ENCODE peak calls at places on chromosome 15, in ten cellular contexts. P is GM12878, S is body of pancreas, K is NB4, C is spleen, V is uterus, N is ovary, E is IMR-90, B is heart left ventricle, R is sigmoid colon. U is an unnamed sample.

GRCh38 chr15:59751552-59752413 is 62.7 kb upstream of the BNIP2 start:
- DNase-seq in P (no peak), S (no peak), K (peak; percentile 17), C (no peak), V (no peak), N (no peak), E (no peak), B (no peak), R (no peak), U (no peak)

GRCh38 chr15:62020576-62021160 is 39.6 kb downstream of the VPS13C start:
- DNase-seq in P (no peak), S (no peak), K (no peak), C (no peak), V (no peak), N (no peak), E (peak; percentile 54), B (no peak), R (no peak), U (no peak)

GRCh38 chr15:61083781-61084134 is 145.3 kb downstream of the RORA start:
- DNase-seq in P (no peak), S (no peak), K (no peak), C (no peak), V (no peak), N (no peak), E (no peak), B (no peak), R (no peak), U (no peak)

GRCh38 chr15:25246641-25247417 is 192.0 kb downstream of the UBE3A start:
- DNase-seq in P (no peak), S (peak; percentile 0), K (no peak), C (peak; percentile 59), V (no peak), N (no peak), E (no peak), B (peak; percentile 18), R (peak; percentile 48), U (no peak)

GRCh38 chr15:43930556-43930955 is 103.8 kb downstream of the WDR76 start:
- DNase-seq in P (no peak), S (no peak), K (no peak), C (peak; percentile 57), V (no peak), N (no peak), E (no peak), B (peak; percentile 50), R (no peak), U (no peak)

GRCh38 chr15:70451861-70452653 is 311.3 kb downstream of the UACA start:
- DNase-seq in P (no peak), S (peak; percentile 18), K (no peak), C (peak; percentile 79), V (no peak), N (no peak), E (no peak), B (no peak), R (no peak), U (peak; percentile 5)

GRCh38 chr15:43168192-43169107 is 16.8 kb upstream of the CCNDBP1 start:
- DNase-seq in P (no peak), S (peak; percentile 14), K (no peak), C (no peak), V (no peak), N (no peak), E (peak; percentile 81), B (peak; percentile 34), R (peak; percentile 64), U (no peak)

GRCh38 chr15:57387644-57388076 is 11.4 kb downstream of the CGNL1 start:
- DNase-seq in P (no peak), S (no peak), K (no peak), C (no peak), V (no peak), N (no peak), E (no peak), B (no peak), R (no peak), U (no peak)

GRCh38 chr15:74584779-74585178 is 30.9 kb upstream of the CLK3 start:
- DNase-seq in P (no peak), S (no peak), K (no peak), C (peak; percentile 23), V (no peak), N (no peak), E (no peak), B (no peak), R (no peak), U (peak; percentile 40)

GRCh38 chr15:74585857-74586256 is 29.8 kb upstream of the CLK3 start:
- DNase-seq in P (no peak), S (no peak), K (no peak), C (peak; percentile 18), V (no peak), N (no peak), E (no peak), B (no peak), R (no peak), U (no peak)

GRCh38 chr15:74584204-74584603 is 31.4 kb upstream of the CLK3 start:
- DNase-seq in P (no peak), S (no peak), K (no peak), C (peak; percentile 31), V (no peak), N (no peak), E (no peak), B (no peak), R (no peak), U (no peak)

GRCh38 chr15:74589826-74590225 is 25.8 kb upstream of the CLK3 start:
- DNase-seq in P (no peak), S (no peak), K (no peak), C (peak; percentile 24), V (no peak), N (no peak), E (no peak), B (no peak), R (no peak), U (no peak)

GRCh38 chr15:74587924-74588323 is 27.7 kb upstream of the CLK3 start:
- DNase-seq in P (no peak), S (no peak), K (no peak), C (peak; percentile 13), V (no peak), N (no peak), E (no peak), B (no peak), R (no peak), U (no peak)
- TF ChIP-seq POLR2A in P (no peak), S (no peak), K (no peak), C (no peak), V (no peak), N (no peak), E (no peak), B (no peak), R (no peak), U (no peak)

DNA sequence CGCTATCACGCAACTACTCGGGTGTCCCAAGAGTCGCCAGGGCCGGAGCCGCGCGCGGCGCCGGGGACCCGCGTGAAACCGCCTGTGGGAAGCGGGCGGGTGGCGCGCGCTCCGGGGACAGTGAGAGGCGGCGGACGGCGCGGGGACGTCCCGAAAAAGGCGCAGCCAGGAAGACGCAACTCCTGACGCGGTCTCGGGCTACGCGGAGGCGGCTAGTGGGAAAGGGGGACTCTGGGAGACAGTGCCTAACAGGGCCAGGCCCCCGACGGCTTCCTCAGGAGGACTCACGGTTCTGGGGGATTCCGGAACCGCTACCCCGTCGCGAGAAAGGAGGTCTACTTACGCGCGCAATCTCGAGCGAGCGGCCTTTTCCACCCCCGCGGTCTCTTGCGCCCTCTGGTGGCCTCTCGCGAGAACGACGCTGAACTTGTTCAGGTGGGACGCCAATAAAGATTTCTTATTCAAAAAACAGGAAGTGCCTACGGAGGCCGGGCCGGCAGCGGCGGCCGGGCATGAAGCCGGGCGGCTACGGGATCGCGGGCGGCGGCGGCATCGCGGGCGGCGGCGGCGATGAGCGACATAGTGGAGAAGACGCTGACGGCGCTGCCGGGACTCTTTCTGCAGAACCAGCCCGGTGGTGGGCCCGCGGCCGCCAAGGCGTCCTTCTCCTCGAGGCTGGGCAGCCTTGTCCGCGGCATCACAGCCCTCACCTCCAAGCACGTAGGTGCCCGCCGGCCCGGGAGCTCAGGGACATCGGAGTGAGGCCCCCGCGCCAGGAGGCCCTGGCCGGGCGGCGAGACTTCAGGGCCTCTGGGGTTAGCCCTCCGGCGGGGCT is at the start of gene AP4E1:
- DNase-seq in P (peak; percentile 79), S (peak; percentile 88), K (peak; percentile 96), C (peak; percentile 98), V (peak; percentile 89), N (peak; percentile 94), E (peak; percentile 91), B (peak; percentile 91), R (peak; percentile 96), U (peak; percentile 96)
- TF ChIP-seq POLR2A in P (peak; percentile 86), S (peak; percentile 62), K (peak; percentile 59), C (no peak), V (peak; percentile 69), N (peak; percentile 62), E (peak; percentile 78), B (peak; percentile 73), R (peak; percentile 17), U (peak; percentile 82)

GRCh38 chr15:78875107-78875914 is 2.6 kb downstream of the MORF4L1 start:
- DNase-seq in P (no peak), S (no peak), K (no peak), C (no peak), V (no peak), N (peak; percentile 34), E (peak; percentile 7), B (no peak), R (no peak), U (peak; percentile 15)

GRCh38 chr15:78873796-78874761 is 1.4 kb downstream of the MORF4L1 start:
- DNase-seq in P (no peak), S (peak; percentile 35), K (peak; percentile 61), C (peak; percentile 81), V (peak; percentile 30), N (peak; percentile 44), E (peak; percentile 22), B (no peak), R (no peak), U (peak; percentile 65)

GRCh38 chr15:78868366-78868765 is 4.3 kb upstream of the MORF4L1 start:
- DNase-seq in P (no peak), S (no peak), K (no peak), C (no peak), V (no peak), N (no peak), E (no peak), B (no peak), R (no peak), U (no peak)

GRCh38 chr15:78872155-78872971 is at the start of gene MORF4L1:
- DNase-seq in P (peak; percentile 71), S (peak; percentile 98), K (peak; percentile 97), C (peak; percentile 99), V (peak; percentile 95), N (peak; percentile 98), E (peak; percentile 95), B (peak; percentile 97), R (peak; percentile 98), U (peak; percentile 95)

GRCh38 chr15:78872972-78873795 is 494 bp downstream of the MORF4L1 start:
- DNase-seq in P (peak; percentile 53), S (peak; percentile 78), K (peak; percentile 96), C (peak; percentile 96), V (peak; percentile 70), N (peak; percentile 84), E (peak; percentile 93), B (peak; percentile 89), R (peak; percentile 87), U (peak; percentile 95)
- TF ChIP-seq POLR2A in P (peak; percentile 92), S (peak; percentile 97), K (peak; percentile 82), C (peak; percentile 28), V (peak; percentile 75), N (no peak), E (peak; percentile 92), B (peak; percentile 67), R (peak; percentile 94), U (peak; percentile 78)

DNA sequence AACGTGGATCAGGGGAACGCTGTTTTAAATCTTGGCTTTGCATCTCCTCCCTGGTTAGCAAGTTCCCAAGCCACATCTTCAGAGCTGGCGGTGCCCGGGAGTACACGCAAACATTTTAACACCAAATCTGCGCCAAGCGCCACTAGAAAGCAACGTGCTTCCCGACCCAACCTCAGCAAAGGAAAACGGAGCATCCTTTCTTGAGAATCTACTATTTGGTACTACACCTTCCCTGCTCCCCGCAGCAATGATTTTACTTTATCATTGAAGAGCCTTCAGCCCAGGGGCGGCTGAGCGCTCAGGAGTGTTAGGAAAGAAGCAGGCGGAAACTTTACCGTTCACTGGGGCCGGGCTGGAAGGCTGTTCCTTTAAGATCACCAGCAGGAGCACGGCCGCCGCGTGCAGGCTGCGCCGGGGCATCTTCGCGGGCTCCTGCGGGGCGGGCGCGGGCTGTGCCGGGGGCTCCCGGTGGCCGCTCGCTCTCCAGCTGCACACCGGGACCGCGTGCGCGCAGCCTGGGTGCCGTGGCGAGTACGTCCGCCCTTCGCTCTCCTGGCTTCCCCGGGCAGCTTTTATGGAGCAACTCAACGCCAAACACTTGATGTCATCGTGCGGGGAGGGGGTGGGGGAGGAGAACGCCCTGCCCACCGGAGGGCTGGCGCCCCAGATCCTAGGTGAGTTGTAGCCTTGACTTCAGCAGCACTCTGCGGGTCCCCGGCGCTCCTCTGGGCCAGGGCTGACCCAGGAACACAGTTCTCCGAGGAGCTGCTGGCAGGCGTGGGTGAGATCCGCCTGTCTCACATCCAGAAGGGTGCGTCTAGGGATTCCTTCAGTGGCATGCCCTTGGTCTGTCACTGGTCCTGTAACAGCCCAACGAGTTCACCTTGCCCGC is at the start of gene CA12:
- DNase-seq in P (no peak), S (peak; percentile 74), K (peak; percentile 42), C (peak; percentile 79), V (peak; percentile 32), N (peak; percentile 30), E (peak; percentile 55), B (no peak), R (peak; percentile 51), U (no peak)
- TF ChIP-seq POLR2A in P (no peak), S (peak; percentile 85), K (no peak), C (no peak), V (peak; percentile 55), N (no peak), E (peak; percentile 25), B (no peak), R (no peak), U (no peak)

U was measured in erythroblast.